ENCODE peak calls at places on chromosomes 13 and 19, in six cellular contexts. Y is NCI-H1048; X is HS-5; U is naive thymus-derived CD8-positive, alpha-beta T cell; R is CD4-positive, alpha-beta T cell; E is activated naive CD4-positive, alpha-beta T cell. N is an unnamed sample.

GRCh38 chr13:72194531-72194930 is 327.5 kb upstream of the DACH1 start:
- DNase-seq in Y (no peak), X (no peak), U (no peak), R (no peak), E (no peak), N (no peak)

GRCh38 chr13:45954861-45955595 is 97.5 kb downstream of the ZC3H13 start:
- DNase-seq in Y (no peak), X (no peak), U (no peak), R (no peak), E (no peak), N (no peak)

GRCh38 chr19:30516111-30516510 is 143.9 kb downstream of the ZNF536 start:
- DNase-seq in Y (no peak), X (no peak), U (no peak), R (no peak), E (no peak), N (no peak)

GRCh38 chr13:76832258-76832988 is 53.8 kb downstream of the KCTD12 start:
- DNase-seq in Y (no peak), X (no peak), U (no peak), R (no peak), E (no peak), N (no peak)

GRCh38 chr19:41914906-41915247 is 13.4 kb downstream of the ERFL start:
- DNase-seq in Y (no peak), X (no peak), U (no peak), R (no peak), E (no peak), N (no peak)

GRCh38 chr13:110644892-110645521 is 29.7 kb downstream of the NAXD start:
- DNase-seq in Y (no peak), X (no peak), U (peak), R (peak), E (no peak), N (no peak)

GRCh38 chr13:98675837-98676236 is 76.6 kb downstream of the SLC15A1 start:
- DNase-seq in Y (no peak), X (no peak), U (no peak), R (no peak), E (no peak), N (no peak)

GRCh38 chr19:41994521-41994971 is 516 bp upstream of the ATP1A3 start:
- DNase-seq in Y (no peak), X (no peak), U (no peak), R (no peak), E (no peak), N (no peak)

GRCh38 chr19:38455031-38455430 is 21.5 kb downstream of the RYR1 start:
- DNase-seq in Y (no peak), X (no peak), U (no peak), R (no peak), E (no peak), N (no peak)

GRCh38 chr13:85316501-85316900 is 482.7 kb downstream of the SLITRK6 start:
- DNase-seq in Y (no peak), X (no peak), U (no peak), R (no peak), E (no peak), N (no peak)

GRCh38 chr13:29771247-29771646 is 79.2 kb downstream of the UBL3 start:
- DNase-seq in Y (no peak), X (peak), U (no peak), R (no peak), E (no peak), N (peak)

GRCh38 chr13:25872871-25873607 is 178.8 kb downstream of the SHISA2 start:
- DNase-seq in Y (no peak), X (no peak), U (no peak), R (no peak), E (no peak), N (no peak)

GRCh38 chr13:80436571-80437169 is 95.7 kb upstream of the SPRY2 start:
- DNase-seq in Y (no peak), X (no peak), U (no peak), R (no peak), E (no peak), N (no peak)

GRCh38 chr13:110944968-110945952 is 30.4 kb upstream of the ANKRD10 start:
- DNase-seq in Y (no peak), X (no peak), U (no peak), R (no peak), E (no peak), N (no peak)

GRCh38 chr13:30905932-30906383 is at the start of gene MEDAG:
- DNase-seq in Y (no peak), X (no peak), U (no peak), R (no peak), E (no peak), N (no peak)

GRCh38 chr19:30877591-30878230 is 471.5 kb downstream of the TSHZ3 start:
- DNase-seq in Y (no peak), X (no peak), U (no peak), R (no peak), E (no peak), N (no peak)

GRCh38 chr19:46639356-46640061 is 3.5 kb upstream of the GNG8 start:
- DNase-seq in Y (no peak), X (peak), U (no peak), R (no peak), E (no peak), N (no peak)

GRCh38 chr13:77781804-77782203 is 84.3 kb downstream of the SLAIN1 start:
- DNase-seq in Y (no peak), X (no peak), U (no peak), R (no peak), E (no peak), N (no peak)

GRCh38 chr19:49556412-49557398 is 23.7 kb downstream of the NOSIP start:
- DNase-seq in Y (no peak), X (no peak), U (no peak), R (no peak), E (no peak), N (no peak)

GRCh38 chr19:2333027-2333806 is 4.7 kb downstream of the SPPL2B start:
- DNase-seq in Y (no peak), X (no peak), U (no peak), R (no peak), E (no peak), N (no peak)

GRCh38 chr13:114029866-114030625 is 56.2 kb upstream of the C13orf46 start:
- DNase-seq in Y (no peak), X (no peak), U (no peak), R (no peak), E (no peak), N (no peak)

GRCh38 chr13:98570929-98571372 is 6.0 kb downstream of the STK24 start:
- DNase-seq in Y (no peak), X (no peak), U (peak), R (no peak), E (no peak), N (peak)

GRCh38 chr19:39533003-39533512 is 406 bp upstream of the EID2B start:
- DNase-seq in Y (no peak), X (no peak), U (no peak), R (no peak), E (no peak), N (no peak)

GRCh38 chr19:7099597-7099921 is 30.1 kb downstream of the ZNF557 start:
- DNase-seq in Y (no peak), X (no peak), U (no peak), R (no peak), E (no peak), N (no peak)

GRCh38 chr19:3556978-3557460 is 367 bp downstream of the MFSD12 start:
- DNase-seq in Y (no peak), X (no peak), U (peak), R (peak), E (no peak), N (no peak)

GRCh38 chr13:100659578-100659977 is 15.0 kb downstream of the TMTC4 start:
- DNase-seq in Y (no peak), X (no peak), U (no peak), R (no peak), E (no peak), N (no peak)

GRCh38 chr13:113918580-113918979 is 54.7 kb upstream of the GAS6 start:
- DNase-seq in Y (no peak), X (no peak), U (no peak), R (no peak), E (no peak), N (no peak)

GRCh38 chr13:22252281-22252830 is 581.5 kb downstream of the FGF9 start:
- DNase-seq in Y (no peak), X (no peak), U (no peak), R (no peak), E (no peak), N (no peak)

N was measured in foreskin keratinocyte.